ENCODE peak calls at places on chromosomes 3 and 15, in five cellular contexts. G, P, O, L and A are unnamed samples.

GRCh38 chr3:4772171-4772804 is 206.9 kb upstream of the BHLHE40 start:
- DNase-seq in L (peak), P (peak), O (no peak), G (peak), A (no peak)

GRCh38 chr3:177529716-177530335 is 332.5 kb upstream of the TBL1XR1 start:
- DNase-seq in P (no peak), O (no peak), G (no peak), L (no peak), A (no peak)

GRCh38 chr15:59501531-59502113 is 63.6 kb downstream of the FAM81A start:
- DNase-seq in O (no peak), P (peak), G (peak), L (peak), A (peak)

GRCh38 chr15:91182096-91182495 is 82.0 kb downstream of the SV2B start:
- DNase-seq in L (no peak), O (no peak), G (no peak), P (no peak), A (no peak)

GRCh38 chr3:118945834-118946233 is 88.8 kb downstream of the IGSF11 start:
- DNase-seq in O (no peak), G (no peak), P (no peak), L (no peak), A (no peak)

GRCh38 chr15:35181538-35181937 is 96.4 kb upstream of the NANOGP8 start:
- DNase-seq in L (peak), P (peak), O (no peak), G (peak), A (no peak)

GRCh38 chr3:57949779-57950618 is 58.2 kb upstream of the FLNB start:
- DNase-seq in P (peak), O (no peak), G (no peak), L (no peak), A (no peak)

GRCh38 chr3:122258757-122259371 is 66.2 kb upstream of the CSTA start:
- DNase-seq in G (peak), P (peak), O (peak), L (peak), A (peak)

GRCh38 chr15:72237286-72238224 is 6.6 kb upstream of the PKM start:
- DNase-seq in P (peak), O (peak), L (peak), G (peak), A (no peak)

GRCh38 chr3:177603137-177603603 is 405.9 kb upstream of the TBL1XR1 start:
- DNase-seq in G (no peak), P (no peak), O (no peak), L (peak), A (no peak)

GRCh38 chr15:59274126-59274970 is 67.7 kb downstream of the LDHAL6B start:
- DNase-seq in O (no peak), G (peak), L (peak), P (peak), A (no peak)

GRCh38 chr3:81302045-81302444 is 459.4 kb downstream of the GBE1 start:
- DNase-seq in O (peak), P (peak), G (no peak), L (peak), A (peak)

GRCh38 chr3:72930754-72931153 is 42.9 kb downstream of the GXYLT2 start:
- DNase-seq in G (no peak), O (no peak), L (no peak), P (no peak), A (no peak)

GRCh38 chr3:133547432-133548041 is 25.9 kb upstream of the CDV3 start:
- DNase-seq in O (no peak), G (no peak), L (peak), P (no peak), A (no peak)

GRCh38 chr15:39320355-39320754 is 260.5 kb upstream of the THBS1 start:
- DNase-seq in L (no peak), O (no peak), G (no peak), P (no peak), A (no peak)

GRCh38 chr3:126127904-126128303 is 44.0 kb upstream of the SLC41A3 start:
- DNase-seq in G (no peak), O (no peak), L (no peak), P (no peak), A (no peak)

GRCh38 chr3:90184861-90185260 is 1077.4 kb downstream of the EPHA3 start:
- DNase-seq in G (peak), L (no peak), P (peak), O (no peak), A (no peak)

GRCh38 chr3:167057586-167057985 is 322.5 kb downstream of the ZBBX start:
- DNase-seq in G (no peak), P (no peak), L (no peak), O (no peak), A (no peak)

GRCh38 chr3:124763644-124764358 is 33.5 kb downstream of the UMPS start:
- DNase-seq in O (no peak), L (no peak), G (no peak), P (no peak), A (no peak)

GRCh38 chr3:25830373-25831305 is 40.7 kb downstream of the OXSM start:
- DNase-seq in O (no peak), P (no peak), G (no peak), L (no peak), A (peak)

GRCh38 chr15:66161108-66161507 is 92.4 kb downstream of the MEGF11 start:
- DNase-seq in P (no peak), L (no peak), G (no peak), O (peak), A (peak)

GRCh38 chr3:107024481-107025153 is 352.6 kb upstream of the CCDC54 start:
- DNase-seq in P (no peak), L (no peak), O (no peak), G (no peak), A (no peak)

GRCh38 chr3:159950156-159950898 is 38.3 kb upstream of the IL12A start:
- DNase-seq in G (no peak), O (no peak), L (no peak), P (no peak), A (peak)

GRCh38 chr15:92907880-92908279 is 7.8 kb downstream of the CHD2 start:
- DNase-seq in O (no peak), P (peak), G (peak), L (peak), A (no peak)

GRCh38 chr15:92906563-92907081 is 6.5 kb downstream of the CHD2 start:
- DNase-seq in G (no peak), O (no peak), L (peak), P (peak), A (peak)

GRCh38 chr15:92909131-92909781 is 9.1 kb downstream of the CHD2 start:
- DNase-seq in L (peak), P (no peak), O (no peak), G (no peak), A (no peak)

GRCh38 chr15:92907229-92907628 is 7.1 kb downstream of the CHD2 start:
- DNase-seq in L (peak), P (no peak), O (no peak), G (no peak), A (no peak)

GRCh38 chr15:92908369-92909057 is 8.4 kb downstream of the CHD2 start:
- DNase-seq in O (no peak), G (no peak), L (no peak), P (no peak), A (no peak)
- H3K4me3 ChIP-seq in O (no peak), G (peak), L (peak), P (peak), A (peak)

GRCh38 chr3:149535395-149535685 is 60.8 kb downstream of the TM4SF4 start:
- DNase-seq in L (no peak), O (no peak), G (no peak), P (no peak), A (no peak)
- H3K4me3 ChIP-seq in L (no peak), O (no peak), G (no peak), P (no peak), A (no peak)

GRCh38 chr15:88636654-88637053 is 2.2 kb upstream of the ISG20 start:
- DNase-seq in G (no peak), L (no peak), P (no peak), O (no peak), A (no peak)

GRCh38 chr15:88636039-88636438 is 2.8 kb upstream of the ISG20 start:
- DNase-seq in L (no peak), G (no peak), P (peak), O (no peak), A (no peak)

GRCh38 chr15:88637436-88637835 is 1.4 kb upstream of the ISG20 start:
- DNase-seq in P (no peak), O (no peak), L (no peak), G (no peak), A (no peak)

GRCh38 chr15:88638626-88639372 is at the start of gene ISG20:
- DNase-seq in L (peak), G (peak), P (peak), O (peak), A (peak)

GRCh38 chr15:88637841-88638625 is 783 bp upstream of the ISG20 start:
- DNase-seq in P (no peak), O (no peak), G (no peak), L (no peak), A (peak)
- H3K4me3 ChIP-seq in P (peak), O (peak), G (peak), L (peak), A (peak)

DNA sequence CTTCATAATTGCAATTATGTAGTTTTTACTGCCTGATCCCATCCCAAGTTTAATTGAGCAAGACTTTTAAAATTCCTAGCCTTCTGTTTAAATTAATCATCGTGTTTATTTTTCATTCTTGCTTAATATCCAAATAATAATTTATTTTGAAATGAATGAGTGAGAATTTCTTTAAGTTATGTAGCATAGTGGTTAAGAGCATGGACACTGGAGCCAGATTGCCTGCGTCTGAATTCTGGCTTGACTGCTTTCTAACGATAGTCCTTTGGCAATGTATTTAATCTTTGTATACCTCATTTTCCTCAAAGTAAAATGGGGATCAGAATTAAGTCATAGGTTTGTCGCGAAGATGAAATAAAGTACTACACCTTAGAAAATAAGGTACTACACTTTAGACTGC is 71.4 kb downstream of the LRRC49 start:
- DNase-seq in L (no peak), O (no peak), P (no peak), G (no peak), A (no peak)
- H3K4me3 ChIP-seq in L (no peak), O (no peak), P (no peak), G (no peak), A (no peak)

GRCh38 chr15:50416920-50417319 is 7.3 kb upstream of the USP8 start:
- DNase-seq in G (no peak), L (no peak), P (no peak), O (no peak), A (no peak)
- H3K4me3 ChIP-seq in G (no peak), L (no peak), P (no peak), O (no peak), A (no peak)

DNA sequence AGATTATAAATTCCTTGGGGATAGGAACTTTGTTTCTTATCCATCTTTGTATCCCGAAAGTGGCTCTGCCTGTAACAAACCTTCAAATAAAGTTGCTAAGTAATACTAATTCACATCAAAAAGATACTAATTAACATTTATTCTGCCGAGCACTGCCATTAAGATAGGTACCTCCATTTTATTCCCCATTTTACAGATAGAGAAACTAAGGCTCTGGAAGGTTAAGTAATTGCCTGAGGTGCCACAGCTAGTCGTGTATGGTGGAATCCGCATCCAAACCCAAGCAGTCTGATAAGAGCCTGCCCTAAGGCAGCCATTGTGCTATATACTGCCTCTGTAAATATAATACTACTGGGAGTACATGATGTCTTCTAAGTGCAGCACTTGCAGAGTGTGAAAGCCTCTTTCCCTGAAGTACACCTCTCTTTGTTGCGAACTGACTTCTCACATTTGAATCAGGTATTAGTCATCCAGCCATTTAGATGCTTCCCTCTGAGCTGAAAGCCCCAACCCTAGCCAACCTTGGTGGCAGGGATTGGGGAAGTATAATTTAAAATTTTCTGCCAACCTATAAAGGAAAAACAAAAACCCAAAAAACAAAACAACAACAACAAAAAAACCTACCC is 78.5 kb upstream of the CHD2 start:
- DNase-seq in O (no peak), G (no peak), P (peak), L (peak), A (no peak)
- H3K4me3 ChIP-seq in O (no peak), G (no peak), P (no peak), L (no peak), A (peak)

GRCh38 chr3:155083313-155083905 is 3.3 kb downstream of the MME start:
- DNase-seq in O (no peak), P (peak), L (no peak), G (no peak), A (no peak)
- H3K4me3 ChIP-seq in O (peak), P (no peak), L (no peak), G (no peak), A (peak)

DNA sequence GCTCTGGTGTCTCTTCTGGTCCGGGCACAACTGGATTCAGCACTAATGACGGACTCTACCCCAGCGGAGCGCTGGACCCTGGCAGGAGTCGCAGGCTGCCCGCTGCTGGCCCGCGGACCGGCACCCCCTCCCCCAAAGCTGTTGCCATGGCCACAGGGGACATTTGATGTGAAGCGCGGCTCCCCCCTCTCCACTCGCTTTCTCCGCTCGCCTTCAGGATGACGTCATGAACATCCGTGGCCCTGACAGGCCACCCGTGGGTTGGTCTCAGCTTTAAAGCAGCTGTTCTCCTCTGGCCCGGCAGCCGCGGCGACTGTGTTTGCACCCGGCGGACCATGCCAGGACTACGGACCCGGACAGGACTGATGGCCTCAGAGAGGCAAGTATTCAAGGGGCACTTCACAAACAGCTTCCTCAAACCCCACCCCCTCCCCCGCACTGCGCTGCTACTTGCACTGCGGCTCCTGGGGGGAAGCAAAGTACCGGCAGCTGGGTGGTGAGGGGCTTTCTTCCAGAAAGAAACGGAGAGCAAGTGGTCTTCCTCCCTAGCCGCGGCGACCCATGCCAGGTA is 16.7 kb upstream of the AEN start:
- DNase-seq in L (no peak), G (no peak), O (no peak), P (no peak), A (no peak)
- H3K4me3 ChIP-seq in L (no peak), G (no peak), O (no peak), P (no peak), A (no peak)

DNA sequence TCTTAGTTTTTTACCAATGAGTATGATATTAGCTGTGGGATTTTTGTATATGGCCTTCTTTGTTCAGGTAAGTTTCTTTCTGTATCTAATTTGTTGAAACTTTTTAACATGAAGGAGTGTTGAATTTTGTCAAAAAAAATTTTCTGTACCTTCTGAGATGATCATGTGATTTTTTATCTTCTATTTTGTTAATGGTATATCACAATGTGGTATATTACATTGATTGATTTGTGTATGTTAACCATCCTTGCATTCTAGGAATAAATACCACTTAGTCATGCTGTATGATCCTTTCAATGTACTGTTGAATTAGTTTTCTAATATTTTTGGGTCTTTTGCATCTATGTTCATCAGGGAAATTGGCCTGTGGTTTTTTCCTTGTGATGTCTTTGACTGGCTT is 92.5 kb upstream of the MNS1 start:
- DNase-seq in L (no peak), G (no peak), P (no peak), O (no peak), A (no peak)
- H3K4me3 ChIP-seq in L (no peak), G (no peak), P (no peak), O (no peak), A (no peak)

DNA sequence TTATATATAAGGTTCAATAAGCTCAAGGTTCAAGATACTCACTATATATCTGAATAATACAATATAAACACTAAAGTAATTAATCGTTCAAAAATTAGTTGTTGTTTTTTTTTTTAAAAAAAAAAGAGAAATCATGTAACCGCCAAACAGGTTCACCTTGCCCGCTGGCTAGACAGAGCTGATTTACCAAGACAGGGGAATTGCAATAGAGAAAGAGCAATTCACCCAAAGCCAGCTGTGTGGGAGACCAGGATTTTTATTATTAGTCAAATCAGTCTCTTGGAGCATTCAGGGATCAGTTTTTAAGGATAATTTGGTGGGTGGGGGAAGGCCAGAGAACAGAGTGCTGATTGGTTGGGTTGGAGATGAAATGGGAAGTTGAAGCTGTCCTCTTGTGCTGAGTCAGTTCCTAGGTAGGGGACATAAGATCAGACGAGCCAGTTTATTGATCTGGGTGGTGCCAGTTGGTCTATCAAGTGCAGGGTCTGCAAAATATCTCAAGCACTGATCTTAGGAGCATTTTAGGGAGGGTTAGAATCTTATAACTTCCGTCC is 7.9 kb downstream of the HIGD1A start:
- DNase-seq in G (no peak), O (no peak), L (no peak), P (no peak), A (no peak)
- H3K4me3 ChIP-seq in G (no peak), O (no peak), L (no peak), P (no peak), A (no peak)